ENCODE peak calls at places on chromosomes 13 and 19, in four cellular contexts. P is activated B cell treated with CpG ODN at 0.5 μM for 24 hours, C is NCI-H2171, K is cardiac muscle cell. X is an unnamed sample.

GRCh38 chr13:94583926-94584325 is 12.0 kb downstream of the TGDS start:
- DNase-seq in K (no peak), C (no peak), P (no peak), X (no peak)

GRCh38 chr13:48304132-48304876 is 753 bp downstream of the RB1 start:
- DNase-seq in P (peak; percentile 59), K (peak; percentile 49), C (no peak), X (peak; percentile 24)

GRCh38 chr19:13154911-13155471 is 4.8 kb downstream of the IER2 start:
- DNase-seq in C (peak; percentile 64), K (peak; percentile 53), P (peak; percentile 64), X (no peak)

GRCh38 chr13:32796754-32797153 is 210.5 kb downstream of the PDS5B start:
- DNase-seq in K (no peak), P (no peak), C (no peak), X (no peak)

GRCh38 chr13:74301200-74302063 is 167.2 kb upstream of the KLF12 start:
- DNase-seq in P (no peak), C (no peak), K (no peak), X (no peak)

GRCh38 chr19:2235396-2236284 is 489 bp downstream of the PLEKHJ1 start:
- DNase-seq in C (peak; percentile 48), K (peak; percentile 58), P (peak; percentile 52), X (no peak)

GRCh38 chr19:47615714-47616113 is 6.8 kb downstream of the BICRA start:
- DNase-seq in P (no peak), C (no peak), K (no peak), X (no peak)

GRCh38 chr19:16025108-16026101 is 50.9 kb upstream of the TPM4 start:
- DNase-seq in C (no peak), K (no peak), P (no peak), X (no peak)

GRCh38 chr19:35040826-35041547 is 534 bp upstream of the HPN start:
- DNase-seq in K (peak; percentile 86), C (no peak), P (no peak), X (no peak)

GRCh38 chr19:23776507-23777205 is 18.0 kb upstream of the ZNF681 start:
- DNase-seq in P (no peak), C (no peak), K (no peak), X (no peak)

GRCh38 chr13:110867380-110867779 is 47.5 kb downstream of the ANKRD10 start:
- DNase-seq in K (no peak), C (no peak), P (no peak), X (no peak)

GRCh38 chr19:29858000-29858596 is 46.3 kb downstream of the CCNE1 start:
- DNase-seq in P (no peak), K (peak; percentile 54), C (no peak), X (peak; percentile 11)

GRCh38 chr19:18160441-18160791 is 7.5 kb downstream of the PIK3R2 start:
- DNase-seq in P (no peak), K (no peak), C (no peak), X (no peak)